ENCODE peak calls at places on chromosomes 12 and 14, in four cellular contexts. T, D, L and R are unnamed samples.

GRCh38 chr12:47885012-47885501 is 19.7 kb downstream of the VDR start:
- DNase-seq in L (no peak), D (no peak), T (no peak), R (no peak)

GRCh38 chr14:104874571-104875411 is 9.7 kb downstream of the CEP170B start:
- DNase-seq in L (no peak), T (no peak), D (no peak), R (no peak)

GRCh38 chr12:92665496-92665895 is 37.3 kb upstream of the PLEKHG7 start:
- DNase-seq in D (no peak), T (no peak), L (no peak), R (no peak)

GRCh38 chr14:22897357-22897756 is 14.3 kb downstream of the REM2 start:
- DNase-seq in T (no peak), L (no peak), D (no peak), R (no peak)

GRCh38 chr12:113095405-113095804 is 38.9 kb downstream of the DTX1 start:
- DNase-seq in T (no peak), L (no peak), D (no peak), R (no peak)

GRCh38 chr14:65156568-65157366 is 54.5 kb upstream of the MAX start:
- DNase-seq in T (no peak), L (no peak), D (peak; percentile 53), R (peak; percentile 36)

GRCh38 chr12:58860050-58860787 is 60.1 kb downstream of the LRIG3 start:
- DNase-seq in L (no peak), D (no peak), T (no peak), R (no peak)

GRCh38 chr14:67515386-67516079 is 17.6 kb upstream of the PLEKHH1 start:
- DNase-seq in T (no peak), L (peak; percentile 36), D (no peak), R (peak; percentile 35)

GRCh38 chr12:88723219-88723618 is 142.9 kb upstream of the KITLG start:
- DNase-seq in D (no peak), T (no peak), L (no peak), R (no peak)

GRCh38 chr12:123938679-123939480 is 33.8 kb downstream of the CCDC92 start:
- DNase-seq in D (no peak), T (no peak), L (no peak), R (no peak)

GRCh38 chr14:90781344-90781761 is 34.9 kb downstream of the TTC7B start:
- DNase-seq in T (no peak), D (no peak), L (no peak), R (no peak)

GRCh38 chr14:102759416-102759815 is 17.8 kb upstream of the TRAF3 start:
- DNase-seq in D (no peak), T (no peak), L (no peak), R (no peak)

GRCh38 chr12:89247541-89247942 is 104.8 kb downstream of the DUSP6 start:
- DNase-seq in D (no peak), T (no peak), L (no peak), R (no peak)

GRCh38 chr14:105039458-105040205 is 18.7 kb upstream of the CDCA4 start:
- DNase-seq in T (no peak), L (no peak), D (no peak), R (no peak)

GRCh38 chr12:130184531-130185090 is 22.3 kb downstream of the FZD10 start:
- DNase-seq in D (no peak), T (no peak), L (no peak), R (no peak)

GRCh38 chr14:88660056-88660455 is 97.2 kb downstream of the ZC3H14 start:
- DNase-seq in L (no peak), D (no peak), T (no peak), R (no peak)

GRCh38 chr12:102351326-102351725 is 129.0 kb downstream of the IGF1 start:
- DNase-seq in L (no peak), D (no peak), T (no peak), R (no peak)

GRCh38 chr12:118463677-118464076 is 87.3 kb downstream of the SUDS3 start:
- DNase-seq in T (no peak), L (no peak), D (no peak), R (no peak)

GRCh38 chr12:125343649-125344048 is 278.4 kb downstream of the AACS start:
- DNase-seq in D (no peak), L (no peak), T (no peak), R (no peak)

GRCh38 chr12:122203301-122203967 is at the start of gene B3GNT4:
- DNase-seq in T (peak; percentile 63), D (peak; percentile 18), L (peak; percentile 22), R (peak; percentile 56)

GRCh38 chr12:65532744-65533143 is 254.3 kb downstream of the MSRB3 start:
- DNase-seq in D (no peak), T (peak; percentile 83), L (no peak), R (peak; percentile 36)

GRCh38 chr14:31071151-31071550 is 45.0 kb upstream of the STRN3 start:
- DNase-seq in T (no peak), L (no peak), D (no peak), R (no peak)

GRCh38 chr12:4829161-4829792 is 80.4 kb upstream of the KCNA1 start:
- DNase-seq in L (no peak), T (no peak), D (no peak), R (no peak)

GRCh38 chr12:116336542-116337065 is 59.1 kb upstream of the MED13L start:
- DNase-seq in D (no peak), T (peak; percentile 91), L (no peak), R (no peak)

GRCh38 chr12:66803972-66804371 is 125.1 kb upstream of the GRIP1 start:
- DNase-seq in T (no peak), D (no peak), L (no peak), R (no peak)

GRCh38 chr14:74661726-74662450 is 49.9 kb upstream of the LTBP2 start:
- DNase-seq in L (no peak), T (no peak), D (peak; percentile 92), R (no peak)

GRCh38 chr12:94618995-94619695 is 31.2 kb downstream of the TMCC3 start:
- DNase-seq in D (no peak), T (peak; percentile 87), L (no peak), R (peak; percentile 59)

GRCh38 chr12:29008786-29009185 is 140.3 kb upstream of the FAR2 start:
- DNase-seq in L (no peak), T (no peak), D (no peak), R (no peak)

GRCh38 chr12:48296586-48297396 is 53.9 kb downstream of the ZNF641 start:
- DNase-seq in D (peak; percentile 76), T (no peak), L (no peak), R (no peak)

GRCh38 chr12:152440-152839 is 61.5 kb downstream of the SLC6A12 start:
- DNase-seq in L (no peak), T (no peak), D (no peak), R (no peak)

GRCh38 chr14:59727073-59727661 is 143.4 kb downstream of the RTN1 start:
- DNase-seq in T (no peak), D (no peak), L (peak; percentile 9), R (no peak)

GRCh38 chr14:100052819-100053218 is 12.4 kb upstream of the EVL start:
- DNase-seq in D (no peak), L (no peak), T (no peak), R (no peak)

GRCh38 chr12:38159591-38160317 is 156.8 kb upstream of the ALG10B start:
- DNase-seq in D (no peak), L (no peak), T (no peak), R (no peak)

GRCh38 chr14:76589246-76589645 is 172.0 kb upstream of the VASH1 start:
- DNase-seq in L (no peak), D (no peak), T (no peak), R (no peak)

GRCh38 chr12:96514328-96514727 is 25.0 kb downstream of the CFAP54 start:
- DNase-seq in D (no peak), T (no peak), L (no peak), R (no peak)

GRCh38 chr12:93634416-93634815 is 42.8 kb upstream of the CRADD start:
- DNase-seq in T (no peak), D (no peak), L (no peak), R (no peak)

GRCh38 chr12:114682920-114683708 is 861 bp downstream of the TBX3 start:
- DNase-seq in D (no peak), T (no peak), L (no peak), R (no peak)